ENCODE peak calls at places on chromosomes 1 and 21, in ten cellular contexts. One of them, this sample, is unnamed.

GRCh38 chr1:75999034-75999433 is 66.8 kb upstream of the ASB17 start:
- DNase-seq in Caki2: no peak
- DNase-seq in Right ventricle myocardium superior: no peak
- DNase-seq in activated CD8-positive, alpha-beta memory T cell treated with anti-CD3 and anti-CD28 coated beads, Interleukin-2, amount 50 U/mL, for 48 hours: no peak
- DNase-seq in DMS79 treated with DMSO at 0.1 percent for 48 hours: no peak
- DNase-seq in central memory CD4-positive, alpha-beta T cell: no peak
- DNase-seq in T-helper 1 cell: no peak
- DNase-seq in left lung: no peak
- DNase-seq in DMS153: no peak
- DNase-seq in T-helper 9 cell: no peak
- DNase-seq in this sample: no peak

GRCh38 chr1:167935252-167936067 is 1.0 kb upstream of the DCAF6 start:
- DNase-seq in DMS153: peak
- DNase-seq in T-helper 1 cell: no peak
- DNase-seq in central memory CD4-positive, alpha-beta T cell: peak
- DNase-seq in Caki2: peak
- DNase-seq in left lung: peak
- DNase-seq in T-helper 9 cell: peak
- DNase-seq in Right ventricle myocardium superior: peak
- DNase-seq in DMS79 treated with DMSO at 0.1 percent for 48 hours: peak
- DNase-seq in activated CD8-positive, alpha-beta memory T cell treated with anti-CD3 and anti-CD28 coated beads, Interleukin-2, amount 50 U/mL, for 48 hours: peak
- DNase-seq in this sample: no peak

GRCh38 chr1:30373471-30374399 is 349.6 kb downstream of the MATN1 start:
- DNase-seq in T-helper 9 cell: no peak
- DNase-seq in central memory CD4-positive, alpha-beta T cell: no peak
- DNase-seq in Caki2: no peak
- DNase-seq in activated CD8-positive, alpha-beta memory T cell treated with anti-CD3 and anti-CD28 coated beads, Interleukin-2, amount 50 U/mL, for 48 hours: peak
- DNase-seq in T-helper 1 cell: no peak
- DNase-seq in Right ventricle myocardium superior: no peak
- DNase-seq in DMS153: no peak
- DNase-seq in left lung: no peak
- DNase-seq in DMS79 treated with DMSO at 0.1 percent for 48 hours: no peak
- DNase-seq in this sample: no peak

GRCh38 chr1:48776400-48777218 is at the start of gene BEND5:
- DNase-seq in left lung: peak
- DNase-seq in T-helper 1 cell: peak
- DNase-seq in Right ventricle myocardium superior: peak
- DNase-seq in Caki2: no peak
- DNase-seq in activated CD8-positive, alpha-beta memory T cell treated with anti-CD3 and anti-CD28 coated beads, Interleukin-2, amount 50 U/mL, for 48 hours: peak
- DNase-seq in T-helper 9 cell: peak
- DNase-seq in DMS153: peak
- DNase-seq in DMS79 treated with DMSO at 0.1 percent for 48 hours: peak
- DNase-seq in central memory CD4-positive, alpha-beta T cell: peak
- DNase-seq in this sample: peak

GRCh38 chr1:40257313-40257687 is 736 bp upstream of the ZMPSTE24 start:
- DNase-seq in T-helper 9 cell: no peak
- DNase-seq in Caki2: no peak
- DNase-seq in left lung: no peak
- DNase-seq in DMS79 treated with DMSO at 0.1 percent for 48 hours: peak
- DNase-seq in central memory CD4-positive, alpha-beta T cell: no peak
- DNase-seq in activated CD8-positive, alpha-beta memory T cell treated with anti-CD3 and anti-CD28 coated beads, Interleukin-2, amount 50 U/mL, for 48 hours: no peak
- DNase-seq in Right ventricle myocardium superior: no peak
- DNase-seq in DMS153: no peak
- DNase-seq in T-helper 1 cell: no peak
- DNase-seq in this sample: peak

GRCh38 chr1:189859385-189859977 is 618.2 kb downstream of the BRINP3 start:
- DNase-seq in central memory CD4-positive, alpha-beta T cell: no peak
- DNase-seq in T-helper 1 cell: no peak
- DNase-seq in activated CD8-positive, alpha-beta memory T cell treated with anti-CD3 and anti-CD28 coated beads, Interleukin-2, amount 50 U/mL, for 48 hours: peak
- DNase-seq in left lung: no peak
- DNase-seq in T-helper 9 cell: no peak
- DNase-seq in DMS79 treated with DMSO at 0.1 percent for 48 hours: no peak
- DNase-seq in DMS153: no peak
- DNase-seq in Right ventricle myocardium superior: no peak
- DNase-seq in Caki2: no peak
- DNase-seq in this sample: peak

GRCh38 chr21:26177187-26177586 is 6.6 kb upstream of the APP start:
- DNase-seq in left lung: no peak
- DNase-seq in T-helper 9 cell: no peak
- DNase-seq in Right ventricle myocardium superior: peak
- DNase-seq in DMS79 treated with DMSO at 0.1 percent for 48 hours: no peak
- DNase-seq in DMS153: no peak
- DNase-seq in Caki2: no peak
- DNase-seq in central memory CD4-positive, alpha-beta T cell: no peak
- DNase-seq in activated CD8-positive, alpha-beta memory T cell treated with anti-CD3 and anti-CD28 coated beads, Interleukin-2, amount 50 U/mL, for 48 hours: no peak
- DNase-seq in T-helper 1 cell: no peak
- DNase-seq in this sample: no peak

GRCh38 chr1:3498986-3499385 is 44.5 kb downstream of the ARHGEF16 start:
- DNase-seq in Right ventricle myocardium superior: no peak
- DNase-seq in DMS153: no peak
- DNase-seq in activated CD8-positive, alpha-beta memory T cell treated with anti-CD3 and anti-CD28 coated beads, Interleukin-2, amount 50 U/mL, for 48 hours: no peak
- DNase-seq in DMS79 treated with DMSO at 0.1 percent for 48 hours: no peak
- DNase-seq in Caki2: no peak
- DNase-seq in T-helper 1 cell: no peak
- DNase-seq in T-helper 9 cell: no peak
- DNase-seq in left lung: no peak
- DNase-seq in central memory CD4-positive, alpha-beta T cell: no peak
- DNase-seq in this sample: no peak

GRCh38 chr1:78004719-78005346 is at the start of gene DNAJB4:
- DNase-seq in left lung: peak
- DNase-seq in central memory CD4-positive, alpha-beta T cell: peak
- DNase-seq in Caki2: peak
- DNase-seq in activated CD8-positive, alpha-beta memory T cell treated with anti-CD3 and anti-CD28 coated beads, Interleukin-2, amount 50 U/mL, for 48 hours: no peak
- DNase-seq in DMS79 treated with DMSO at 0.1 percent for 48 hours: no peak
- DNase-seq in T-helper 1 cell: peak
- DNase-seq in T-helper 9 cell: peak
- DNase-seq in Right ventricle myocardium superior: no peak
- DNase-seq in DMS153: peak
- DNase-seq in this sample: no peak

GRCh38 chr21:37415938-37416337 is 49.4 kb downstream of the DYRK1A start:
- DNase-seq in left lung: no peak
- DNase-seq in Caki2: no peak
- DNase-seq in Right ventricle myocardium superior: no peak
- DNase-seq in DMS79 treated with DMSO at 0.1 percent for 48 hours: no peak
- DNase-seq in DMS153: no peak
- DNase-seq in central memory CD4-positive, alpha-beta T cell: no peak
- DNase-seq in activated CD8-positive, alpha-beta memory T cell treated with anti-CD3 and anti-CD28 coated beads, Interleukin-2, amount 50 U/mL, for 48 hours: no peak
- DNase-seq in T-helper 9 cell: no peak
- DNase-seq in T-helper 1 cell: no peak
- DNase-seq in this sample: no peak

GRCh38 chr1:99590578-99591209 is 55.2 kb upstream of the PALMD start:
- DNase-seq in central memory CD4-positive, alpha-beta T cell: no peak
- DNase-seq in DMS153: peak
- DNase-seq in left lung: no peak
- DNase-seq in T-helper 1 cell: no peak
- DNase-seq in Right ventricle myocardium superior: peak
- DNase-seq in activated CD8-positive, alpha-beta memory T cell treated with anti-CD3 and anti-CD28 coated beads, Interleukin-2, amount 50 U/mL, for 48 hours: no peak
- DNase-seq in Caki2: peak
- DNase-seq in DMS79 treated with DMSO at 0.1 percent for 48 hours: no peak
- DNase-seq in T-helper 9 cell: no peak
- DNase-seq in this sample: no peak

GRCh38 chr1:171841931-171842723 is 829 bp downstream of the DNM3 start:
- DNase-seq in central memory CD4-positive, alpha-beta T cell: peak
- DNase-seq in DMS79 treated with DMSO at 0.1 percent for 48 hours: no peak
- DNase-seq in left lung: peak
- DNase-seq in DMS153: no peak
- DNase-seq in T-helper 1 cell: peak
- DNase-seq in activated CD8-positive, alpha-beta memory T cell treated with anti-CD3 and anti-CD28 coated beads, Interleukin-2, amount 50 U/mL, for 48 hours: no peak
- DNase-seq in Caki2: peak
- DNase-seq in T-helper 9 cell: peak
- DNase-seq in Right ventricle myocardium superior: no peak
- DNase-seq in this sample: peak

This sample was measured in glutamatergic neuron.